ENCODE peak calls at places on chromosomes 12 and 14, in eight cellular contexts. C, T, Y, Q, A, P, K and U are unnamed samples.

GRCh38 chr14:85308531-85309300 is 221.2 kb upstream of the FLRT2 start:
- DNase-seq in C (no peak), T (no peak), Y (no peak), Q (no peak), A (no peak), P (no peak), K (no peak), U (no peak)

GRCh38 chr12:42552822-42553221 is 36.7 kb downstream of the PRICKLE1 start:
- DNase-seq in C (no peak), T (no peak), Y (no peak), Q (no peak), A (no peak), P (no peak), K (no peak), U (no peak)

GRCh38 chr12:112848972-112849371 is 57.4 kb downstream of the RPH3A start:
- DNase-seq in C (no peak), T (no peak), Y (no peak), Q (no peak), A (no peak), P (no peak), K (no peak), U (no peak)

GRCh38 chr12:98274430-98275130 is 240.8 kb upstream of the TMPO start:
- DNase-seq in C (no peak), T (no peak), Y (peak; percentile 2), Q (no peak), A (no peak), P (no peak), K (no peak), U (no peak)

GRCh38 chr12:39620664-39621658 is 1.4 kb upstream of the ABCD2 start:
- DNase-seq in C (no peak), T (no peak), Y (no peak), Q (peak; percentile 23), A (no peak), P (no peak), K (no peak), U (no peak)

GRCh38 chr12:85182699-85183098 is 97.3 kb upstream of the ALX1 start:
- DNase-seq in C (no peak), T (no peak), Y (no peak), Q (no peak), A (no peak), P (no peak), K (no peak), U (no peak)

GRCh38 chr14:99320105-99320572 is 48.1 kb upstream of the BCL11B start:
- DNase-seq in C (peak; percentile 27), T (no peak), Y (peak; percentile 67), Q (peak; percentile 44), A (peak; percentile 56), P (peak; percentile 28), K (no peak), U (peak; percentile 53)

GRCh38 chr12:54415223-54415929 is 3.7 kb downstream of the ITGA5 start:
- DNase-seq in C (no peak), T (no peak), Y (no peak), Q (no peak), A (no peak), P (no peak), K (no peak), U (no peak)

GRCh38 chr12:15956413-15957185 is 45.5 kb downstream of the DERA start:
- DNase-seq in C (no peak), T (no peak), Y (no peak), Q (no peak), A (no peak), P (no peak), K (peak; percentile 52), U (no peak)

GRCh38 chr12:92077530-92077929 is 68.1 kb downstream of the BTG1 start:
- DNase-seq in C (no peak), T (no peak), Y (no peak), Q (no peak), A (no peak), P (no peak), K (no peak), U (no peak)

GRCh38 chr12:17579148-17580026 is 510.6 kb downstream of the RERGL start:
- DNase-seq in C (no peak), T (no peak), Y (no peak), Q (no peak), A (no peak), P (no peak), K (no peak), U (no peak)

GRCh38 chr12:130162267-130162666 is at the start of gene FZD10:
- DNase-seq in C (no peak), T (no peak), Y (peak; percentile 25), Q (no peak), A (no peak), P (no peak), K (no peak), U (no peak)

GRCh38 chr14:100056964-100057817 is 8.0 kb upstream of the EVL start:
- DNase-seq in C (no peak), T (no peak), Y (peak; percentile 54), Q (no peak), A (no peak), P (no peak), K (no peak), U (peak; percentile 25)

GRCh38 chr14:104877806-104878550 is 12.9 kb downstream of the CEP170B start:
- DNase-seq in C (no peak), T (no peak), Y (no peak), Q (no peak), A (no peak), P (no peak), K (no peak), U (no peak)

GRCh38 chr14:31939934-31940333 is 137.2 kb upstream of the ARHGAP5 start:
- DNase-seq in C (no peak), T (no peak), Y (no peak), Q (no peak), A (no peak), P (no peak), K (no peak), U (no peak)

GRCh38 chr12:124927325-124928094 is 13.1 kb upstream of the UBC start:
- DNase-seq in C (peak; percentile 67), T (peak; percentile 95), Y (peak; percentile 82), Q (peak; percentile 82), A (peak; percentile 92), P (peak; percentile 84), K (peak; percentile 57), U (no peak)

GRCh38 chr14:85978851-85979250 is 448.9 kb downstream of the FLRT2 start:
- DNase-seq in C (no peak), T (no peak), Y (no peak), Q (no peak), A (no peak), P (no peak), K (no peak), U (no peak)

GRCh38 chr12:16020034-16020433 is 108.9 kb downstream of the DERA start:
- DNase-seq in C (no peak), T (no peak), Y (no peak), Q (no peak), A (no peak), P (no peak), K (no peak), U (no peak)

GRCh38 chr14:104510794-104511611 is 68.6 kb upstream of the C14orf180 start:
- DNase-seq in C (no peak), T (no peak), Y (no peak), Q (no peak), A (no peak), P (no peak), K (no peak), U (no peak)

GRCh38 chr12:106598003-106598402 is 15.2 kb downstream of the RFX4 start:
- DNase-seq in C (no peak), T (no peak), Y (no peak), Q (no peak), A (no peak), P (no peak), K (no peak), U (no peak)

GRCh38 chr14:58196198-58196597 is 3.8 kb upstream of the ACTR10 start:
- DNase-seq in C (no peak), T (no peak), Y (no peak), Q (no peak), A (no peak), P (no peak), K (no peak), U (no peak)

GRCh38 chr12:1639538-1639937 is 10.5 kb downstream of the WNT5B start:
- DNase-seq in C (no peak), T (no peak), Y (no peak), Q (no peak), A (no peak), P (no peak), K (no peak), U (no peak)

GRCh38 chr14:32407170-32407569 is 78.1 kb downstream of the AKAP6 start:
- DNase-seq in C (no peak), T (no peak), Y (no peak), Q (no peak), A (no peak), P (no peak), K (peak; percentile 29), U (no peak)

GRCh38 chr14:103512701-103513611 is 9.7 kb downstream of the CKB start:
- DNase-seq in C (no peak), T (peak; percentile 79), Y (peak; percentile 8), Q (no peak), A (no peak), P (no peak), K (peak; percentile 77), U (no peak)

GRCh38 chr12:4496145-4496838 is 42.4 kb upstream of the RAD51AP1 start:
- DNase-seq in C (no peak), T (no peak), Y (no peak), Q (no peak), A (no peak), P (no peak), K (no peak), U (no peak)

GRCh38 chr14:37131205-37131604 is 41.2 kb downstream of the SLC25A21 start:
- DNase-seq in C (no peak), T (no peak), Y (no peak), Q (no peak), A (no peak), P (no peak), K (no peak), U (no peak)

GRCh38 chr14:82313889-82314288 is 780.2 kb upstream of the SEL1L start:
- DNase-seq in C (no peak), T (no peak), Y (no peak), Q (no peak), A (no peak), P (no peak), K (no peak), U (no peak)

GRCh38 chr12:88052686-88053085 is 23.5 kb upstream of the C12orf50 start:
- DNase-seq in C (no peak), T (no peak), Y (no peak), Q (no peak), A (peak; percentile 41), P (no peak), K (peak; percentile 12), U (no peak)

GRCh38 chr12:124786065-124786964 is 77.3 kb downstream of the SCARB1 start:
- DNase-seq in C (no peak), T (no peak), Y (no peak), Q (no peak), A (no peak), P (no peak), K (peak; percentile 82), U (no peak)

GRCh38 chr12:18468521-18469075 is 207.3 kb downstream of the PIK3C2G start:
- DNase-seq in C (no peak), T (no peak), Y (no peak), Q (no peak), A (no peak), P (no peak), K (peak; percentile 80), U (no peak)

GRCh38 chr12:4242595-4242994 is 31.0 kb upstream of the CCND2 start:
- DNase-seq in C (no peak), T (no peak), Y (no peak), Q (no peak), A (no peak), P (no peak), K (no peak), U (no peak)

GRCh38 chr12:110846615-110847566 is at the start of gene CCDC63:
- DNase-seq in C (no peak), T (peak; percentile 82), Y (peak; percentile 59), Q (no peak), A (peak; percentile 49), P (no peak), K (peak; percentile 37), U (no peak)

GRCh38 chr12:16399110-16399509 is 51.7 kb downstream of the MGST1 start:
- DNase-seq in C (no peak), T (no peak), Y (no peak), Q (no peak), A (no peak), P (no peak), K (no peak), U (no peak)

GRCh38 chr12:84955298-84955697 is 42.7 kb upstream of the SLC6A15 start:
- DNase-seq in C (no peak), T (no peak), Y (no peak), Q (no peak), A (no peak), P (no peak), K (no peak), U (no peak)